ENCODE peak calls at places on chromosomes 13 and 19, in nine cellular contexts. One of them, this sample, is unnamed.

GRCh38 chr19:45382426-45382825 is 12.1 kb upstream of the ERCC2 start:
- DNase-seq in transverse colon: no peak
- DNase-seq in lung: no peak
- DNase-seq in H9: no peak
- DNase-seq in gastrocnemius medialis: no peak
- DNase-seq in heart right ventricle: no peak
- DNase-seq in SJSA1: no peak
- DNase-seq in right lobe of liver: no peak
- DNase-seq in SK-N-MC: no peak
- DNase-seq in this sample: no peak

GRCh38 chr19:5949792-5950305 is 28.1 kb downstream of the RANBP3 start:
- DNase-seq in transverse colon: no peak
- DNase-seq in lung: peak
- DNase-seq in H9: no peak
- DNase-seq in gastrocnemius medialis: no peak
- DNase-seq in heart right ventricle: peak
- DNase-seq in SJSA1: no peak
- DNase-seq in right lobe of liver: no peak
- DNase-seq in SK-N-MC: no peak
- DNase-seq in this sample: no peak

GRCh38 chr19:45621389-45621788 is 17.8 kb downstream of the EML2 start:
- DNase-seq in transverse colon: no peak
- DNase-seq in lung: no peak
- DNase-seq in H9: no peak
- DNase-seq in gastrocnemius medialis: no peak
- DNase-seq in heart right ventricle: no peak
- DNase-seq in SJSA1: no peak
- DNase-seq in right lobe of liver: no peak
- DNase-seq in SK-N-MC: no peak
- DNase-seq in this sample: no peak

GRCh38 chr19:1260749-1261511 is 8.2 kb upstream of the CIRBP start:
- DNase-seq in transverse colon: peak
- DNase-seq in lung: peak
- DNase-seq in H9: peak
- DNase-seq in gastrocnemius medialis: peak
- DNase-seq in heart right ventricle: peak
- DNase-seq in SJSA1: peak
- DNase-seq in right lobe of liver: peak
- DNase-seq in SK-N-MC: no peak
- DNase-seq in this sample: no peak

GRCh38 chr19:48348039-48348438 is 15.7 kb downstream of the TMEM143 start:
- DNase-seq in transverse colon: no peak
- DNase-seq in lung: no peak
- DNase-seq in H9: no peak
- DNase-seq in gastrocnemius medialis: no peak
- DNase-seq in heart right ventricle: peak
- DNase-seq in SJSA1: no peak
- DNase-seq in right lobe of liver: no peak
- DNase-seq in SK-N-MC: no peak
- DNase-seq in this sample: no peak

GRCh38 chr19:5966215-5966614 is 11.7 kb downstream of the RANBP3 start:
- DNase-seq in transverse colon: no peak
- DNase-seq in lung: no peak
- DNase-seq in H9: no peak
- DNase-seq in gastrocnemius medialis: no peak
- DNase-seq in heart right ventricle: no peak
- DNase-seq in SJSA1: no peak
- DNase-seq in right lobe of liver: no peak
- DNase-seq in SK-N-MC: no peak
- DNase-seq in this sample: no peak

GRCh38 chr19:38930776-38931761 is at the start of gene MRPS12:
- DNase-seq in transverse colon: peak
- DNase-seq in lung: peak
- DNase-seq in H9: peak
- DNase-seq in gastrocnemius medialis: peak
- DNase-seq in heart right ventricle: peak
- DNase-seq in SJSA1: no peak
- DNase-seq in right lobe of liver: peak
- DNase-seq in SK-N-MC: peak
- DNase-seq in this sample: peak

GRCh38 chr19:10001899-10002298 is 8.4 kb downstream of the COL5A3 start:
- DNase-seq in transverse colon: peak
- DNase-seq in lung: no peak
- DNase-seq in H9: peak
- DNase-seq in gastrocnemius medialis: no peak
- DNase-seq in heart right ventricle: peak
- DNase-seq in SJSA1: no peak
- DNase-seq in right lobe of liver: peak
- DNase-seq in SK-N-MC: no peak
- DNase-seq in this sample: no peak

GRCh38 chr13:30870049-30870884 is 35.8 kb upstream of the MEDAG start:
- DNase-seq in transverse colon: peak
- DNase-seq in lung: peak
- DNase-seq in H9: peak
- DNase-seq in gastrocnemius medialis: peak
- DNase-seq in heart right ventricle: peak
- DNase-seq in SJSA1: peak
- DNase-seq in right lobe of liver: no peak
- DNase-seq in SK-N-MC: peak
- DNase-seq in this sample: peak

GRCh38 chr19:48543121-48543710 is 8.8 kb upstream of the SULT2B1 start:
- DNase-seq in transverse colon: peak
- DNase-seq in lung: peak
- DNase-seq in H9: peak
- DNase-seq in gastrocnemius medialis: no peak
- DNase-seq in heart right ventricle: no peak
- DNase-seq in SJSA1: no peak
- DNase-seq in right lobe of liver: no peak
- DNase-seq in SK-N-MC: no peak
- DNase-seq in this sample: no peak

GRCh38 chr19:46350758-46351159 is 3.9 kb downstream of the PPP5C start:
- DNase-seq in transverse colon: no peak
- DNase-seq in lung: no peak
- DNase-seq in H9: no peak
- DNase-seq in gastrocnemius medialis: no peak
- DNase-seq in heart right ventricle: no peak
- DNase-seq in SJSA1: no peak
- DNase-seq in right lobe of liver: peak
- DNase-seq in SK-N-MC: no peak
- DNase-seq in this sample: no peak

GRCh38 chr13:33322474-33322827 is 36.9 kb upstream of the STARD13 start:
- DNase-seq in transverse colon: peak
- DNase-seq in lung: no peak
- DNase-seq in H9: no peak
- DNase-seq in gastrocnemius medialis: peak
- DNase-seq in heart right ventricle: peak
- DNase-seq in SJSA1: no peak
- DNase-seq in right lobe of liver: no peak
- DNase-seq in SK-N-MC: no peak
- DNase-seq in this sample: no peak

GRCh38 chr19:34120846-34121639 is 51.3 kb upstream of the LSM14A start:
- DNase-seq in transverse colon: no peak
- DNase-seq in lung: no peak
- DNase-seq in H9: peak
- DNase-seq in gastrocnemius medialis: no peak
- DNase-seq in heart right ventricle: no peak
- DNase-seq in SJSA1: peak
- DNase-seq in right lobe of liver: peak
- DNase-seq in SK-N-MC: peak
- DNase-seq in this sample: no peak

GRCh38 chr13:77477299-77477848 is 58.1 kb upstream of the SCEL start:
- DNase-seq in transverse colon: no peak
- DNase-seq in lung: no peak
- DNase-seq in H9: no peak
- DNase-seq in gastrocnemius medialis: no peak
- DNase-seq in heart right ventricle: no peak
- DNase-seq in SJSA1: no peak
- DNase-seq in right lobe of liver: no peak
- DNase-seq in SK-N-MC: no peak
- DNase-seq in this sample: no peak

GRCh38 chr13:56850852-56851251 is 289.9 kb upstream of the PRR20A start:
- DNase-seq in transverse colon: no peak
- DNase-seq in lung: no peak
- DNase-seq in H9: no peak
- DNase-seq in gastrocnemius medialis: no peak
- DNase-seq in heart right ventricle: no peak
- DNase-seq in SJSA1: no peak
- DNase-seq in right lobe of liver: no peak
- DNase-seq in SK-N-MC: no peak
- DNase-seq in this sample: no peak

GRCh38 chr19:7681336-7682174 is 922 bp downstream of the TRAPPC5 start:
- DNase-seq in transverse colon: peak
- DNase-seq in lung: peak
- DNase-seq in H9: peak
- DNase-seq in gastrocnemius medialis: peak
- DNase-seq in heart right ventricle: peak
- DNase-seq in SJSA1: peak
- DNase-seq in right lobe of liver: peak
- DNase-seq in SK-N-MC: no peak
- DNase-seq in this sample: peak

GRCh38 chr13:79183231-79183630 is 222.8 kb downstream of the RBM26 start:
- DNase-seq in transverse colon: no peak
- DNase-seq in lung: no peak
- DNase-seq in H9: no peak
- DNase-seq in gastrocnemius medialis: no peak
- DNase-seq in heart right ventricle: no peak
- DNase-seq in SJSA1: no peak
- DNase-seq in right lobe of liver: no peak
- DNase-seq in SK-N-MC: no peak
- DNase-seq in this sample: no peak
- H3K27ac ChIP-seq in transverse colon: no peak
- H3K27ac ChIP-seq in lung: no peak
- H3K27ac ChIP-seq in H9: no peak
- H3K27ac ChIP-seq in gastrocnemius medialis: no peak
- H3K27ac ChIP-seq in heart right ventricle: no peak
- H3K27ac ChIP-seq in SJSA1: no peak
- H3K27ac ChIP-seq in right lobe of liver: no peak
- H3K27ac ChIP-seq in SK-N-MC: no peak
- H3K27ac ChIP-seq in this sample: no peak

GRCh38 chr13:112767506-112768471 is 78.0 kb downstream of the ATP11A start:
- DNase-seq in transverse colon: peak
- DNase-seq in lung: peak
- DNase-seq in H9: no peak
- DNase-seq in gastrocnemius medialis: no peak
- DNase-seq in heart right ventricle: no peak
- DNase-seq in SJSA1: no peak
- DNase-seq in right lobe of liver: peak
- DNase-seq in SK-N-MC: no peak
- DNase-seq in this sample: no peak
- H3K27ac ChIP-seq in transverse colon: no peak
- H3K27ac ChIP-seq in lung: peak
- H3K27ac ChIP-seq in H9: no peak
- H3K27ac ChIP-seq in gastrocnemius medialis: no peak
- H3K27ac ChIP-seq in heart right ventricle: no peak
- H3K27ac ChIP-seq in SJSA1: no peak
- H3K27ac ChIP-seq in right lobe of liver: no peak
- H3K27ac ChIP-seq in SK-N-MC: no peak
- H3K27ac ChIP-seq in this sample: no peak

DNA sequence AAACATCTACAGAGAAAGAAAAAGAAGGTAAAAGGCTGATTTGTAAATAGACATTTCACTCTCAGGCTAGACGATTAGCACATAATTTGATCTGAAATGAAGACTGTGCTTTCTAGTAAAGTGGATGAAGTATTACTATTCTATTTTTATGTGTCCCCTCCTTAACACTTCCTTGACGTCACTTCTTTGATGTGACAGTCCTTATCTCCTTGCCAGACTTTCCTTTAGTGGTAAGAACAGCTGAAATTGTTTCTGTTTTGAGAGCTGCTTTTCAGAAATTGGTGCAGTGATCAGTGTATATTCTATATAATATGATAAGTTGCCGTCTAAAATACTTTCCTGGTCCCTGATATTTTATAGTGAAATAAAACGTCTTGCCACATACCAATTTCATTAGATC is 210.1 kb upstream of the PCDH9 start:
- DNase-seq in transverse colon: no peak
- DNase-seq in lung: no peak
- DNase-seq in H9: no peak
- DNase-seq in gastrocnemius medialis: no peak
- DNase-seq in heart right ventricle: no peak
- DNase-seq in SJSA1: no peak
- DNase-seq in right lobe of liver: no peak
- DNase-seq in SK-N-MC: no peak
- DNase-seq in this sample: no peak
- H3K27ac ChIP-seq in transverse colon: no peak
- H3K27ac ChIP-seq in lung: no peak
- H3K27ac ChIP-seq in H9: no peak
- H3K27ac ChIP-seq in gastrocnemius medialis: no peak
- H3K27ac ChIP-seq in heart right ventricle: no peak
- H3K27ac ChIP-seq in SJSA1: no peak
- H3K27ac ChIP-seq in right lobe of liver: no peak
- H3K27ac ChIP-seq in SK-N-MC: no peak
- H3K27ac ChIP-seq in this sample: no peak

GRCh38 chr13:40637644-40638043 is 28.8 kb downstream of the FOXO1 start:
- DNase-seq in transverse colon: peak
- DNase-seq in lung: no peak
- DNase-seq in H9: no peak
- DNase-seq in gastrocnemius medialis: no peak
- DNase-seq in heart right ventricle: no peak
- DNase-seq in SJSA1: no peak
- DNase-seq in right lobe of liver: no peak
- DNase-seq in SK-N-MC: no peak
- DNase-seq in this sample: no peak

GRCh38 chr13:40640202-40640601 is 26.2 kb downstream of the FOXO1 start:
- DNase-seq in transverse colon: no peak
- DNase-seq in lung: no peak
- DNase-seq in H9: no peak
- DNase-seq in gastrocnemius medialis: no peak
- DNase-seq in heart right ventricle: no peak
- DNase-seq in SJSA1: no peak
- DNase-seq in right lobe of liver: no peak
- DNase-seq in SK-N-MC: no peak
- DNase-seq in this sample: no peak

GRCh38 chr13:40640845-40641458 is 25.5 kb downstream of the FOXO1 start:
- DNase-seq in transverse colon: no peak
- DNase-seq in lung: no peak
- DNase-seq in H9: no peak
- DNase-seq in gastrocnemius medialis: no peak
- DNase-seq in heart right ventricle: no peak
- DNase-seq in SJSA1: no peak
- DNase-seq in right lobe of liver: no peak
- DNase-seq in SK-N-MC: no peak
- DNase-seq in this sample: no peak

GRCh38 chr13:40635315-40635995 is 31.0 kb downstream of the FOXO1 start:
- DNase-seq in transverse colon: no peak
- DNase-seq in lung: no peak
- DNase-seq in H9: no peak
- DNase-seq in gastrocnemius medialis: no peak
- DNase-seq in heart right ventricle: no peak
- DNase-seq in SJSA1: no peak
- DNase-seq in right lobe of liver: no peak
- DNase-seq in SK-N-MC: no peak
- DNase-seq in this sample: no peak

DNA sequence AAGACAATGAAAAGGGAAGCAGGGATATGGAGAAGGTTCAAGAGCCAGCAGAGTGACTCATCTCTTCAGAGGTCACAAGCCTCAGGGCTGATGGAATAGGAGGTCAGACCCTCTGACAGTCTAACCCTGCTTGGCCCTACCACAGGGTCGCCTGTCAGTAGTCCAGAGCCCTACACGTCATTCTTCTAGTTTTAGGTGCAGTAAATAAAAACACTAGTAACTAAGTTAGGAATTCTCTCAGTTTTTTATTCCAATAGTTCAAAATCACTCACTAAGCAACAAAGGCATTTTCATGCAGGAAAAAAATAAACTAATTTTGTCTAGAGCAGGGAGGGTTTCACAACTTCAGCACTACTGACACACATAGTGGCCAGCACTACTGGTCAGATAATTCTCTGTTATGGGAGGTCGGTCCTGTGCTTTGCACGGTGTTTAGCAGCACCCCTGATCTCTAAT is 27.2 kb downstream of the FOXO1 start:
- DNase-seq in transverse colon: no peak
- DNase-seq in lung: no peak
- DNase-seq in H9: no peak
- DNase-seq in gastrocnemius medialis: peak
- DNase-seq in heart right ventricle: peak
- DNase-seq in SJSA1: peak
- DNase-seq in right lobe of liver: peak
- DNase-seq in SK-N-MC: no peak
- DNase-seq in this sample: no peak
- H3K27ac ChIP-seq in transverse colon: peak
- H3K27ac ChIP-seq in lung: peak
- H3K27ac ChIP-seq in H9: no peak
- H3K27ac ChIP-seq in gastrocnemius medialis: peak
- H3K27ac ChIP-seq in heart right ventricle: peak
- H3K27ac ChIP-seq in SJSA1: no peak
- H3K27ac ChIP-seq in right lobe of liver: no peak
- H3K27ac ChIP-seq in SK-N-MC: no peak
- H3K27ac ChIP-seq in this sample: peak

This sample was measured in thoracic aorta.